ENCODE peak calls at places on chromosomes 6 and 20, in five cellular contexts. U is spleen; S is HFFc6; I is CD4-positive, alpha-beta T cell; Q is activated B cell treated with CpG ODN at 0.5 μM for 24 hours. W is an unnamed sample.
A peak's percentile ranks its signal among the peaks of the same experiment; 100 is the strongest.

GRCh38 chr6:95325858-95326257 is 251.5 kb upstream of the MANEA start:
- DNase-seq in Q (no peak), S (no peak), I (no peak), U (no peak), W (no peak)

GRCh38 chr20:37879003-37879599 is 23.8 kb upstream of the VSTM2L start:
- DNase-seq in I (no peak), S (no peak), U (no peak), Q (no peak), W (no peak)

GRCh38 chr6:137352859-137353258 is 133.7 kb upstream of the IFNGR1 start:
- DNase-seq in Q (no peak), U (no peak), S (no peak), I (no peak), W (no peak)

GRCh38 chr6:34142599-34142998 is 3.3 kb downstream of the GRM4 start:
- DNase-seq in I (no peak), S (no peak), Q (no peak), U (no peak), W (no peak)

GRCh38 chr6:34705241-34705640 is 8.7 kb upstream of the ILRUN start:
- DNase-seq in I (no peak), Q (no peak), U (no peak), S (no peak), W (no peak)

GRCh38 chr6:33923857-33924514 is 120.2 kb upstream of the MLN start:
- DNase-seq in S (no peak), Q (no peak), U (no peak), I (no peak), W (no peak)

GRCh38 chr6:14310955-14311354 is 193.4 kb downstream of the CD83 start:
- DNase-seq in Q (no peak), I (no peak), S (no peak), U (no peak), W (no peak)

GRCh38 chr6:123661105-123661891 is 24.5 kb upstream of the TRDN start:
- DNase-seq in S (no peak), Q (no peak), U (no peak), I (no peak), W (no peak)

GRCh38 chr6:169473663-169474062 is 220.0 kb upstream of the THBS2 start:
- DNase-seq in I (no peak), Q (no peak), S (no peak), U (no peak), W (no peak)

GRCh38 chr20:35398660-35399144 is 13.1 kb downstream of the UQCC1 start:
- DNase-seq in Q (no peak), U (no peak), I (no peak), S (no peak), W (no peak)

GRCh38 chr6:33997265-33997664 is 148.6 kb downstream of the GRM4 start:
- DNase-seq in I (no peak), S (no peak), U (no peak), Q (no peak), W (no peak)

GRCh38 chr20:6081236-6081635 is 27.4 kb upstream of the LRRN4 start:
- DNase-seq in S (peak; percentile 47), Q (no peak), U (no peak), I (no peak), W (no peak)

GRCh38 chr6:25193865-25194679 is 85.1 kb upstream of the CARMIL1 start:
- DNase-seq in Q (no peak), S (no peak), U (no peak), I (no peak), W (no peak)

GRCh38 chr6:75467284-75467683 is 26.3 kb downstream of the FILIP1 start:
- DNase-seq in I (no peak), Q (no peak), S (no peak), U (no peak), W (no peak)

GRCh38 chr20:2394411-2395055 is 13.8 kb downstream of the TGM6 start:
- DNase-seq in S (no peak), U (no peak), Q (no peak), I (no peak), W (no peak)

GRCh38 chr20:48879609-48880008 is 41.9 kb upstream of the ARFGEF2 start:
- DNase-seq in U (no peak), Q (no peak), S (no peak), I (no peak), W (no peak)

GRCh38 chr6:117317261-117317660 is 51.9 kb downstream of the VGLL2 start:
- DNase-seq in U (no peak), S (no peak), I (no peak), Q (no peak), W (no peak)

GRCh38 chr6:90226257-90226656 is 70.4 kb downstream of the BACH2 start:
- DNase-seq in Q (no peak), S (no peak), I (no peak), U (no peak), W (no peak)

GRCh38 chr6:5950448-5950847 is 56.3 kb downstream of the NRN1 start:
- DNase-seq in I (peak; percentile 35), Q (no peak), S (no peak), U (no peak), W (no peak)

DNA sequence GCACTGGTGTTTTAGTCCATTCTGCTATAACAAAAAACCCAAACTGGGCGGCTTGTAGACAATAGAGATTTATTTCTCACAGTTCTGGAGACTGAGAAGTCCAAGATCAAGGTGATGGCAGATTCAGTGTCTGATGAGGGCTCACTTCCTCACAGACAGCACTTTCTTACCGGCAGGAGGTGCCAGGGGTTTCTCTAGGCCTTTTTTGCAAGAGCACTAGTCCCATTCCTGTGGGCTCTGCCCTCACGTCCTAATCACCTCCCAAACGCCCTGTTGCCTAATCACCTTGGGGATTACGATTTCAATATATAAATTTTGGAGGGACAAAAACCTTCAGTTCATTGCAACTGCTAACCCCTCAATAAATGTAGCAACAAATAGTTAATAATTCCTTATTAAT is 140.0 kb upstream of the SGK1 start:
- DNase-seq in I (no peak), Q (no peak), S (no peak), U (no peak), W (no peak)
- TF ChIP-seq CTCF in I (no peak), Q (no peak), S (peak; percentile 36), U (no peak), W (no peak)

GRCh38 chr20:59470521-59470920 is 133.8 kb upstream of the PHACTR3 start:
- DNase-seq in U (peak; percentile 43), S (no peak), Q (no peak), I (no peak), W (no peak)

GRCh38 chr20:59469266-59470252 is 134.8 kb upstream of the PHACTR3 start:
- DNase-seq in S (no peak), Q (no peak), U (peak; percentile 57), I (no peak), W (no peak)

GRCh38 chr20:59466107-59466815 is 138.1 kb upstream of the PHACTR3 start:
- DNase-seq in S (no peak), Q (no peak), I (no peak), U (peak; percentile 57), W (no peak)

GRCh38 chr20:59468831-59469230 is 135.5 kb upstream of the PHACTR3 start:
- DNase-seq in I (no peak), S (no peak), Q (no peak), U (peak; percentile 40), W (no peak)

GRCh38 chr20:59472059-59472458 is 132.3 kb upstream of the PHACTR3 start:
- DNase-seq in S (no peak), Q (no peak), U (peak; percentile 31), I (no peak), W (no peak)
- TF ChIP-seq CTCF in S (no peak), Q (no peak), U (no peak), I (no peak), W (no peak)

GRCh38 chr6:147000545-147001488 is 203.4 kb upstream of the STXBP5 start:
- DNase-seq in Q (no peak), S (peak; percentile 37), I (no peak), U (no peak), W (no peak)
- TF ChIP-seq CTCF in Q (no peak), S (no peak), I (no peak), U (no peak), W (no peak)

DNA sequence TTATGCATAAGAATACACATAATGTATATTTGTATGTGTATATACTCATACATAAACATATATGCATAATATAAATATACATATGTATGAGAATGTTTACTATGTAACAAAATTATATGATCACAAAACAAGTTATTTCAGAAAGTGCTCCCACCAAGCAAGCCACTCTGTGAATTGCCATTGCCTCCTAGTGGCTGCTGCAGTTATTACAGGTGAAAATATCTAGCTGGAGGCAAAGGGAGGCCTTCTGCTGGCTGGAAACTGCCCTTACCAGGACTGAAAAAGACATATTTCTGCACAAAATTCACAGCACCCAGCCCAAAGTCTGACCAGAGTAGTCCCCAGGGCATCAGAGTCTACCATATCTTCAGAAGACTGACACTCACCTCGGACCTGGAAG is 14.4 kb upstream of the ADAM33 start:
- DNase-seq in Q (no peak), S (peak; percentile 28), U (no peak), I (no peak), W (no peak)
- TF ChIP-seq CTCF in Q (no peak), S (peak; percentile 78), U (no peak), I (no peak), W (peak; percentile 43)

GRCh38 chr6:83221886-83222479 is 28.8 kb downstream of the RWDD2A start:
- DNase-seq in U (no peak), I (no peak), S (peak; percentile 49), Q (no peak), W (no peak)
- TF ChIP-seq CTCF in U (peak; percentile 32), I (peak; percentile 65), S (peak; percentile 82), Q (no peak), W (peak; percentile 75)

DNA sequence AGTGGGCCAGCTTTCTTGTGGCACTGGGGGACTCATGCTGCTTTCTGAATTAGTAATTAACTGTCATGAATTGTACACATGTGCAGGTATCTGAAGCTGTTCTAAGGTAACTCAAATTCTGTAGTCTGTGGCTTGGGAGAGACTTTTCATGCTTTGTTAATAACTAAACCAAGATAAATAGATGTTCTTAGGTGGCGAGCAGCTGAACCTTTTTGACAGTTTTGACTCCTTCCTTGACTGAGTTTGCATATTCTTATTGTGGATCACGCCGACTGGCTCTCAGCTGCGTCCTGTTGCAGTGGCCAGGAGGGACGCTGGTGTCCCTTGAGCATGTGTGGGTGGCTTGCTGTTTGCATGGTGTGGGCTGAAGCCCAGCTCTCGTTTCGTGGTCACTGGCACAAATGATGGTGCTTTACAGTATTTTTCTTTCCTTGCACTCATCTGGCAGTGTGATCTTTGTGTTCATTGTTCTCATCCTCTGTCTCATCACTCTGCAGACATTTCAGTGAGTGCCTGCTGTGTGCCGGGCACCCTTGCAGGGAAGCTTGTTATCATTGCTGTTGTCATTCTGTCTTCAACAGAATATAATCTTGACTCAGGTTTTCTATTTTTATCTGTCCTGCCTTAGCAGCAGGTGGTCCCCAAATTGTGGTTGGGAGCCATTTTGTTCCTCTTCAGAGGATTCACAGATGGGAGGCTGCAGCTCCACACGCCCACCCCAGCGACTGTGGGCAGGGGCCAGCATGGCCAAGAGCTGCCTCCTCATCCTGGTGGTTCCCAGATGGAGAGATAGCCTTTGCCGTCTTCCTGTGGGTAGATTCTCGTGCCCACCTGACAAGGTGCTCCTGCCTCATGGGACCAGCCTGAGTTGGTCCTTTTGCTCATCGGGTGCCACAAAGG is 39.6 kb downstream of the DUSP22 start:
- DNase-seq in Q (peak; percentile 11), U (peak; percentile 79), S (no peak), I (no peak), W (no peak)
- TF ChIP-seq CTCF in Q (no peak), U (no peak), S (no peak), I (no peak), W (no peak)

W was measured in osteocyte.